ENCODE peak calls at places on chromosomes 5 and 9, in eight cellular contexts. E is KBM-7; H is stimulated activated CD4-positive, alpha-beta T cell treated with anti-CD3 and anti-CD28 coated beads, Interleukin-2, amount 100 ng/mL, for 48 hours; P is GM12891; F is H4; C is mammary epithelial cell; M is CD4-positive, alpha-beta T cell; K is ovary. T is an unnamed sample.

GRCh38 chr9:69546265-69546664 is 125.9 kb downstream of the APBA1 start:
- DNase-seq in P (no peak), F (peak; percentile 8), M (no peak), K (no peak), E (no peak), H (no peak), C (no peak), T (no peak)

GRCh38 chr5:132501961-132502931 is 11.7 kb upstream of the IRF1 start:
- DNase-seq in C (no peak), F (peak; percentile 13), M (no peak), K (peak; percentile 13), H (no peak), E (no peak), P (no peak), T (no peak)

GRCh38 chr9:91053824-91054223 is 252.2 kb downstream of the SYK start:
- DNase-seq in F (no peak), P (no peak), E (no peak), H (no peak), K (no peak), C (no peak), M (no peak), T (no peak)

GRCh38 chr9:109906766-109907382 is 126.9 kb downstream of the PALM2AKAP2 start:
- DNase-seq in F (no peak), P (no peak), H (no peak), E (peak; percentile 26), K (no peak), M (no peak), C (no peak), T (no peak)

GRCh38 chr5:153513171-153513570 is 22.7 kb downstream of the GRIA1 start:
- DNase-seq in E (no peak), H (no peak), P (no peak), C (no peak), M (no peak), F (no peak), K (no peak), T (no peak)

GRCh38 chr9:77375956-77376532 is 198.7 kb downstream of the VPS13A start:
- DNase-seq in H (no peak), E (no peak), K (no peak), C (no peak), P (no peak), F (no peak), M (no peak), T (no peak)

GRCh38 chr5:33565304-33565703 is 124.5 kb downstream of the TARS1 start:
- DNase-seq in P (no peak), E (no peak), F (no peak), M (no peak), H (no peak), C (no peak), K (peak; percentile 44), T (no peak)

GRCh38 chr9:125897481-125897880 is 150.3 kb downstream of the PBX3 start:
- DNase-seq in K (no peak), M (no peak), P (no peak), C (no peak), F (no peak), H (no peak), E (no peak), T (no peak)

GRCh38 chr9:134662143-134662876 is 20.7 kb downstream of the COL5A1 start:
- DNase-seq in C (peak; percentile 72), K (peak; percentile 60), H (no peak), P (no peak), M (no peak), F (no peak), E (no peak), T (no peak)

GRCh38 chr5:104370523-104370922 is 807.9 kb upstream of the NUDT12 start:
- DNase-seq in C (no peak), H (no peak), K (no peak), E (no peak), P (no peak), F (no peak), M (no peak), T (no peak)

GRCh38 chr9:74804018-74804385 is 83.7 kb downstream of the TRPM6 start:
- DNase-seq in E (no peak), M (no peak), H (no peak), P (no peak), K (no peak), C (peak; percentile 79), F (no peak), T (no peak)

GRCh38 chr5:101782352-101783087 is 513.6 kb downstream of the SLCO4C1 start:
- DNase-seq in F (no peak), P (no peak), E (no peak), K (no peak), H (no peak), C (no peak), M (no peak), T (no peak)

GRCh38 chr9:96868709-96869108 is 14.4 kb upstream of the ZNF782 start:
- DNase-seq in E (no peak), C (peak; percentile 39), P (no peak), F (no peak), K (no peak), H (no peak), M (no peak), T (peak; percentile 61)

GRCh38 chr5:16233730-16234129 is 54.1 kb upstream of the MARCHF11 start:
- DNase-seq in H (no peak), K (no peak), C (no peak), M (no peak), E (no peak), F (no peak), P (no peak), T (no peak)

GRCh38 chr5:132099905-132100304 is 26.3 kb downstream of the CSF2 start:
- DNase-seq in C (no peak), H (no peak), E (no peak), K (no peak), M (no peak), P (no peak), F (no peak), T (no peak)

GRCh38 chr9:95373069-95373681 is 55.7 kb upstream of the FANCC start:
- DNase-seq in P (no peak), E (no peak), K (no peak), H (no peak), C (peak; percentile 26), F (peak; percentile 86), M (no peak), T (no peak)

GRCh38 chr9:127183814-127184582 is 61.6 kb upstream of the ANGPTL2 start:
- DNase-seq in E (no peak), P (peak; percentile 56), F (no peak), M (no peak), H (no peak), C (no peak), K (no peak), T (no peak)

GRCh38 chr9:116391306-116391900 is 237.8 kb downstream of the PAPPA start:
- DNase-seq in M (no peak), F (peak; percentile 11), C (peak; percentile 91), P (no peak), K (no peak), E (no peak), H (no peak), T (no peak)

GRCh38 chr9:8868632-8869031 is 1069.1 kb upstream of the DMAC1 start:
- DNase-seq in C (no peak), M (no peak), P (no peak), H (no peak), E (no peak), K (no peak), F (no peak), T (no peak)

T was measured in NCI-H526.